ENCODE peak calls at places on chromosomes 4 and X, in ten cellular contexts. X is lower lobe of right lung, Y is transverse colon, G is Peyer's patch, Q is bronchial epithelial cell, T is AG09309, Z is IMR-90, M is BJ, U is sigmoid colon, H is skeletal muscle cell. R is an unnamed sample.

GRCh38 chrX:46750829-46751228 is 8.1 kb downstream of the SLC9A7 start:
- DNase-seq in X (no peak), Y (no peak), G (no peak), Q (no peak), T (no peak), Z (no peak), M (no peak), U (no peak), H (no peak), R (no peak)

GRCh38 chr4:169745291-169745690 is 12.5 kb downstream of the HPF1 start:
- DNase-seq in X (no peak), Y (no peak), G (no peak), Q (peak; percentile 44), T (peak; percentile 24), Z (peak; percentile 65), M (no peak), U (no peak), H (peak; percentile 52), R (no peak)

GRCh38 chr4:16669036-16669435 is 229.4 kb downstream of the LDB2 start:
- DNase-seq in X (no peak), Y (no peak), G (no peak), Q (no peak), T (no peak), Z (peak; percentile 45), M (no peak), U (no peak), H (no peak), R (no peak)

GRCh38 chrX:118780915-118781314 is 42.7 kb upstream of the ZCCHC12 start:
- DNase-seq in X (no peak), Y (no peak), G (no peak), Q (no peak), T (no peak), Z (peak; percentile 24), M (no peak), U (no peak), H (no peak), R (no peak)

GRCh38 chr4:173370130-173370476 is 651 bp upstream of the SAP30 start:
- DNase-seq in X (peak; percentile 73), Y (peak; percentile 65), G (peak; percentile 66), Q (no peak), T (no peak), Z (no peak), M (no peak), U (peak; percentile 91), H (no peak), R (no peak)

GRCh38 chr4:54723786-54724185 is 66.0 kb downstream of the KIT start:
- DNase-seq in X (no peak), Y (no peak), G (no peak), Q (no peak), T (no peak), Z (no peak), M (no peak), U (no peak), H (no peak), R (no peak)

GRCh38 chrX:155745792-155746191 is 133.0 kb upstream of the TMLHE start:
- DNase-seq in X (no peak), Y (peak; percentile 66), G (no peak), Q (peak; percentile 71), T (no peak), Z (peak; percentile 2), M (no peak), U (no peak), H (no peak), R (peak; percentile 71)

GRCh38 chr4:73661646-73662119 is 41.4 kb upstream of the RASSF6 start:
- DNase-seq in X (no peak), Y (no peak), G (no peak), Q (peak; percentile 94), T (peak; percentile 93), Z (peak; percentile 99), M (peak; percentile 83), U (no peak), H (peak; percentile 96), R (no peak)

GRCh38 chrX:124343016-124343415 is 3.3 kb upstream of the SH2D1A start:
- DNase-seq in X (no peak), Y (no peak), G (no peak), Q (no peak), T (no peak), Z (no peak), M (no peak), U (no peak), H (no peak), R (no peak)

GRCh38 chrX:87572911-87573310 is 55.3 kb downstream of the KLHL4 start:
- DNase-seq in X (no peak), Y (no peak), G (no peak), Q (no peak), T (no peak), Z (no peak), M (no peak), U (no peak), H (no peak), R (no peak)

GRCh38 chr4:40196724-40197281 is at the start of gene RHOH:
- DNase-seq in X (no peak), Y (peak; percentile 76), G (peak; percentile 88), Q (no peak), T (no peak), Z (no peak), M (no peak), U (no peak), H (no peak), R (no peak)

GRCh38 chrX:49186125-49187027 is at the start of gene PRICKLE3:
- DNase-seq in X (peak; percentile 92), Y (peak; percentile 88), G (peak; percentile 87), Q (peak; percentile 40), T (no peak), Z (peak; percentile 29), M (no peak), U (peak; percentile 92), H (no peak), R (peak; percentile 73)

DNA sequence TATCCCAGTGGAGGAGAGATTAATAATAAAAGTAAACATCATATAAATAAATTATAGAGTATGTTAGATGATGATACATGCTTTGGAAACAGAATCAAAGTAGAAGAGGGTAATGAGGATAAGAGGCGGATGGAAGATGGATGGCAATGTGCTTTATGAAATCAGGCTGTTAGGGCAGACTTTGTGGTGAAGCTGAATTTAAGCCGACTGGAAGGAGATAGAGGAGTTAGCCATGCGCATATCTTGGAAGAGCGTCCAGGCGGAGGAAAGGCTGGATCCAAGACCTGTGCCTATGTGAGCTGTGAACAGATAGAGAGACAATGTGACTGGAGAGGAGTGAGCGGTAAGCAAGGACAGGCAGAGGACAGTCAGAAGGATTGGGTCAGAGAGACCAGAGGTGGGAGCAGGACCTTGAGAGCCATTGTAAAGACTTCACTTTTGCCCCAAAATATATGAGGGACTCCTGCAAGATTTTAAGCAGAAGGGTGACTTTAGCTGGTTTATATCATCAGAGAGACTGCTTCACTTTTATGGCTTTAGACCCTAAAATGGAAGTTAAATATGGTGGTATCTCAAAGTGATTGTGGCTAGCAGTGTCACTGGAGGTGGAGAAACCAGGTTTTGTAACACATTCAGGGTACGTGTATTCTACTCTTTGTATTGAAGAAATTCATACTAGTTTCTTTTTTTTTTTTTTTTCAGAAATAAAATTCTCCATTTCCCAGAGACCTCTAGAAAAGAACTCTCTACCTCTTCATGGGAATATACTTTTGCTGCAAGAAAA is 74.7 kb upstream of the GUCY1A1 start:
- DNase-seq in X (no peak), Y (no peak), G (no peak), Q (no peak), T (no peak), Z (no peak), M (no peak), U (no peak), H (no peak), R (no peak)
- H3K4me3 ChIP-seq in X (no peak overlapping the region), Y (no peak overlapping the region), G (no peak overlapping the region), Q (no peak overlapping the region), T (no peak overlapping the region), Z (no peak overlapping the region), M (no peak overlapping the region), U (no peak overlapping the region), H (no peak overlapping the region), R (no peak overlapping the region)

DNA sequence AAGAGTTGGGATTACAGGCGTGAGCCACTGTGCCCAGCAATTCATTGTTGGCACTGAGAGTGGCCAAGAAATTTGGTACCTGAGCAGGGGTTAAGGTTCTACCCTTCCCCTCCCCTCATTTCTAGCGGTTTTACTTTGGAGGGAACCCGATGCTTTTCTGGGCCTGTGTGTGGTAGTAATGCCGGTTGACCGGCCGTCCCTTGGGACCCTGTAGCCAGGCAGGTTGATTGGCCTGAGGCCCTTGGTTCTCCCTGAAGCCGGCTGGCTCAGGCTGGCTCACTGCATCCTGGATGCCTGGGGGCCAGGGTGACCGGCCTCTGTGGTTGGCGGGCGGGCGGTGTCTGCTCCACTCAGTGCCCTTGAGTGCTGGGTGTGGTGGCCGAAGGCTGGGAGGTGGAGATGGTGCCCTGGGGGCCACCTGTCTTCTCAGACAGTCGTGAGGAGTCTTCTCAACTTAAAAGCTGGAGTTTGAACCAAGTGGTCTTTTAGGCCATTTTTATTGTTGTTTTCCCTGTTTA is 45.6 kb downstream of the RGS12 start:
- DNase-seq in X (no peak), Y (no peak), G (no peak), Q (no peak), T (no peak), Z (no peak), M (no peak), U (no peak), H (no peak), R (no peak)
- H3K4me3 ChIP-seq in X (no peak overlapping the region), Y (no peak overlapping the region), G (no peak overlapping the region), Q (no peak overlapping the region), T (no peak overlapping the region), Z (no peak overlapping the region), M (no peak overlapping the region), U (no peak overlapping the region), H (no peak overlapping the region), R (no peak overlapping the region)

GRCh38 chr4:47465008-47465407 is 1.5 kb upstream of the COMMD8 start:
- DNase-seq in X (no peak), Y (no peak), G (no peak), Q (peak; percentile 60), T (no peak), Z (no peak), M (no peak), U (no peak), H (no peak), R (no peak)

GRCh38 chr4:47462799-47463234 is 685 bp downstream of the COMMD8 start:
- DNase-seq in X (no peak), Y (no peak), G (no peak), Q (no peak), T (no peak), Z (peak; percentile 3), M (no peak), U (no peak), H (no peak), R (no peak)

GRCh38 chr4:47468686-47469365 is 5.3 kb upstream of the COMMD8 start:
- DNase-seq in X (no peak), Y (no peak), G (no peak), Q (no peak), T (peak; percentile 11), Z (peak; percentile 66), M (no peak), U (no peak), H (no peak), R (no peak)

GRCh38 chr4:47463235-47463956 is at the start of gene COMMD8:
- DNase-seq in X (peak; percentile 99), Y (peak; percentile 98), G (peak; percentile 98), Q (peak; percentile 88), T (peak; percentile 75), Z (peak; percentile 95), M (peak; percentile 68), U (peak; percentile 98), H (peak; percentile 84), R (peak; percentile 90)

GRCh38 chr4:47466061-47466785 is 2.7 kb upstream of the COMMD8 start:
- DNase-seq in X (no peak), Y (no peak), G (no peak), Q (no peak), T (no peak), Z (no peak), M (no peak), U (no peak), H (no peak), R (no peak)
- H3K4me3 ChIP-seq in X (no peak overlapping the region), Y (no peak overlapping the region), G (no peak overlapping the region), Q (no peak overlapping the region), T (no peak overlapping the region), Z (no peak overlapping the region), M (no peak overlapping the region), U (no peak overlapping the region), H (no peak overlapping the region), R (no peak overlapping the region)

GRCh38 chrX:78747471-78747870 is at the start of gene LPAR4:
- DNase-seq in X (no peak), Y (no peak), G (no peak), Q (no peak), T (no peak), Z (no peak), M (no peak), U (no peak), H (no peak), R (no peak)
- H3K4me3 ChIP-seq in X (peak within 1 kb of the TSS; percentile 19), Y (no peak within 1 kb of the TSS), G (peak within 1 kb of the TSS; percentile 22), Q (no peak within 1 kb of the TSS), T (no peak within 1 kb of the TSS), Z (peak within 1 kb of the TSS; percentile 42), M (peak within 1 kb of the TSS; percentile 13), U (peak within 1 kb of the TSS; percentile 16), H (peak within 1 kb of the TSS; percentile 40), R (no peak within 1 kb of the TSS)